ENCODE peak calls at places on chromosomes 1 and 21, in five cellular contexts. J is body of pancreas, Z is HepG2, M is IMR-90, Y is upper lobe of left lung. P is an unnamed sample.

GRCh38 chr1:234001817-234002216 is 97.3 kb downstream of the SLC35F3 start:
- ATAC-seq in J (no peak), M (no peak), Y (no peak), Z (no peak), P (no peak)

GRCh38 chr1:113850127-113850796 is 21.2 kb downstream of the PTPN22 start:
- ATAC-seq in J (no peak), Y (no peak), Z (no peak), M (no peak), P (no peak)

GRCh38 chr21:42525228-42525604 is 11.6 kb downstream of the SLC37A1 start:
- ATAC-seq in Z (no peak), Y (no peak), M (no peak), J (peak; percentile 26), P (peak; percentile 54)

GRCh38 chr1:108889706-108890105 is 12.9 kb downstream of the GPSM2 start:
- ATAC-seq in Y (no peak), M (no peak), Z (peak; percentile 61), J (no peak), P (no peak)

GRCh38 chr1:178376008-178376407 is 120.8 kb downstream of the CLEC20A start:
- ATAC-seq in J (peak; percentile 18), Y (no peak), M (no peak), Z (no peak), P (no peak)

GRCh38 chr1:90358448-90358847 is 358.7 kb downstream of the BARHL2 start:
- ATAC-seq in Z (no peak), Y (no peak), M (no peak), J (no peak), P (no peak)

GRCh38 chr1:53783056-53783455 is 44.1 kb upstream of the GLIS1 start:
- ATAC-seq in Y (no peak), M (no peak), J (no peak), Z (no peak), P (no peak)

GRCh38 chr1:3481836-3482589 is 27.5 kb downstream of the ARHGEF16 start:
- ATAC-seq in Z (no peak), Y (peak; percentile 0), J (no peak), M (no peak), P (no peak)

GRCh38 chr21:39126486-39126806 is 56.8 kb downstream of the PSMG1 start:
- ATAC-seq in Z (peak; percentile 41), M (no peak), Y (no peak), J (no peak), P (no peak)

GRCh38 chr1:235074335-235075120 is 54.1 kb downstream of the TOMM20 start:
- ATAC-seq in Z (peak; percentile 67), J (peak; percentile 10), Y (peak; percentile 3), M (peak; percentile 52), P (peak; percentile 14)

GRCh38 chr1:115041654-115042053 is 12.0 kb downstream of the TSHB start:
- ATAC-seq in M (peak; percentile 27), J (no peak), Y (no peak), Z (peak; percentile 81), P (no peak)

GRCh38 chr1:159953866-159954515 is at the start of gene SLAMF9:
- ATAC-seq in Y (no peak), J (no peak), M (peak; percentile 72), Z (no peak), P (peak; percentile 34)

GRCh38 chr1:53982034-53982761 is 35.8 kb downstream of the LDLRAD1 start:
- ATAC-seq in Z (peak; percentile 90), M (peak; percentile 93), J (peak; percentile 80), Y (peak; percentile 9), P (peak; percentile 69)

GRCh38 chr1:169155675-169156074 is 49.2 kb downstream of the ATP1B1 start:
- ATAC-seq in Z (no peak), Y (no peak), M (no peak), J (no peak), P (no peak)

DNA sequence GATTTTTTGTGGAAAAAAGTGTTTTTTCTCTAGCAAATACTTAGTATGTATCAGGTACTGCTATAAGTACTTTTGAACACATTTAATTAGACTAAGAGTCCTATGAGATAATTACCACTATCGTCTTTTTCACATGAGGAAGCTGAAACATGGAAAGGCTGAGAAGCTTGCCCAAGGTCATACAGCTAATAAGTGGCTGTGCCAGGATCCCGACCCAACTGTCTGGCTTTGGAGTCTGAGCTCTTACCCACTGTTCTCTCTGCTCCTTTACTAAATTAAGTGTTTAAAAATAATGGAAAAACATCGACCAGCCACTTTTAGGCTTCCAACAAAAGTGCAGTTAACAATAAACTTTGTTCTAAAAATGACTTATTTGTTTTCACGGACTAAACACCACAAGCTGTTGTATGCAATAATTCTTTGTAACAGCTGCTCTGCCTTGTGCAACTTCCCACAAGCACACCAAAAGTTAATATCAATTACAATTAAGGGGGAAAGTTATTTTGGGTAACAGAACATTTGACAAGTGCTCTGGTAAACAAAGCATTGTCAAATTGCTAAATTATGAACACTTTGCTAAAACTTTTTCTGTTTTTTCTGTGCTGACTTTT is 75.7 kb downstream of the CRB1 start:
- ATAC-seq in M (no peak), Z (no peak), Y (no peak), J (peak; percentile 87), P (no peak)
- H3K4me1 ChIP-seq in M (no peaks in the 10 kb centered on the region), Z (no peaks in the 10 kb centered on the region), Y (no peaks in the 10 kb centered on the region), J (no peaks in the 10 kb centered on the region), P (no peaks in the 10 kb centered on the region)

GRCh38 chr1:39852876-39853275 is 30.4 kb downstream of the TRIT1 start:
- ATAC-seq in J (no peak), Y (no peak), M (no peak), Z (peak; percentile 37), P (no peak)
- H3K36me3 ChIP-seq in J (peaks cover 2% of the 10 kb centered on the region), Y (no peaks in the 10 kb centered on the region), M (peaks cover 8% of the 10 kb centered on the region), Z (peaks cover 6% of the 10 kb centered on the region), P (peaks cover 3% of the 10 kb centered on the region)

DNA sequence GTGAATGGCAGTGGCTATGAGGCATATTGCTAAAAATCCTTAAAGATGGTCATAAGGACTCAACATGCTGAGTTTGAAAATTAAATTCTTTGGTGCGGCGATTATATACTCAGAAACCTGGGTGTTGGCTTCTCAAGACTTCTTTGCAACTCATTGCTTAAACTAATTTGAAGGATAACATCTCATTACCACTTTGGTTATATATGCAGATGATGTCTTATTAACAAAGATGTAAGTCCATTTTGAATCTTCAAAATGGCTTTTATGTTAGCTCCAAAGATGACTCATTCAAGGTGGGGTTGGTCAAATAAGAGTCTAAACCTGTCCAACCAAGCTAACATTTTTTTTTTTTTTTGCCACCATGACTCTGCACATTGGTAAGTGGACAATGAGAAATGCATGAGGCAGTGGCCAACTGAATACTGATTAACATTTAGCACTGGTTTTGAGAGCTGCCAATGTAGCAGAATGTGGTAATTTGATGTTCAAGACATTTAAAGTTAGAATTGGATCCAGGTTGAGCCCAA is at the start of gene KRTAP27-1:
- ATAC-seq in Y (no peak), M (no peak), Z (no peak), J (no peak), P (no peak)
- TF ChIP-seq POLR2A in Y (no peak), M (no peak), Z (no peak), J (no peak), P (no peak)

GRCh38 chr1:24315391-24315790 is 3.8 kb upstream of the GRHL3 start:
- ATAC-seq in Z (no peak), J (no peak), Y (no peak), M (no peak), P (no peak)

GRCh38 chr1:24308365-24309015 is 10.7 kb upstream of the GRHL3 start:
- ATAC-seq in Y (no peak), Z (no peak), J (no peak), M (peak; percentile 32), P (no peak)

GRCh38 chr1:24311234-24311633 is 7.9 kb upstream of the GRHL3 start:
- ATAC-seq in Y (no peak), M (no peak), J (no peak), Z (no peak), P (no peak)

GRCh38 chr1:24309762-24310485 is 9.2 kb upstream of the GRHL3 start:
- ATAC-seq in Z (no peak), Y (no peak), M (no peak), J (no peak), P (no peak)

DNA sequence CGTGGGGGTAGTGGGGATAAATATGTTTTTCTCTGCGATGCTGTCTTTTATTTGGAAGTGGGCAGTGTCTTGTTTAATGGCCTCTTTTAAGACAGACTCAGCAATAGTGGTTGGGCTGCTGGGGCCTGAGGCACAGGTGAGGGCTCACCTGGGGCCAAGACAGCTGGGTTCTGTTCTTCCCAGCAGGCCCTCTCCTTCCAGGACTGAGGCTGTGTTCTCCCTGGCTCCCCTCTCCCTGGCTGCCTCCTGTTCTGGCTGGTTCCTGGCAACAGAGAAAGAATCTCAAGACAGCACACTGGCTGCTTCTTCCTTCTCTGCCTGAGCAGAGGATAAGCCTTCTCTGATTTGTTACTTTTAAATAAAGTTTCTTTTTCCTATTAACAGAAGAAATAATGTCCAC is 7.4 kb upstream of the GRHL3 start:
- ATAC-seq in Y (no peak), J (no peak), M (no peak), Z (no peak), P (no peak)
- H3K4me1 ChIP-seq in Y (no peaks in the 10 kb centered on the region), J (no peaks in the 10 kb centered on the region), M (no peaks in the 10 kb centered on the region), Z (no peaks in the 10 kb centered on the region), P (no peaks in the 10 kb centered on the region)

DNA sequence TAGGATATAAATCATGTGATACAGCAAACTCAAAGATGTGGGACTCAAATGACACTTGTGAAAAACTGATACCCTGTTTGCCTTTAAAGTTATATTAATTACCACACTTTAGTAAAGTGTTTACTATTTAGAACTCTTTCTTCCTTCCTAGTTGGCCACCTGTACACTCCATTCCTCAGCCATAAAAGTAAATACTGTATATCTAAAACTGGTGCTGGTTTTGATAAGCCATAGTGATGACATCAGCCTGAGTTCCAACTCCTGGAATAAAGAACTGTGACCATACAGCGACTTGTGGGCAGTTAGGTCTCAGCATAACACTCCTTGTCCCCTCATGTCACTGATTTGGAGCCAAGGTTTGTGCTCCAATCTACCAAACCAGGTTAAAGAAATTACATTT is 2.8 kb downstream of the PTGER3 start:
- ATAC-seq in J (peak; percentile 39), Y (no peak), M (no peak), Z (no peak), P (no peak)
- H3K36me3 ChIP-seq in J (no peaks in the 10 kb centered on the region), Y (no peaks in the 10 kb centered on the region), M (no peaks in the 10 kb centered on the region), Z (no peaks in the 10 kb centered on the region), P (no peaks in the 10 kb centered on the region)

GRCh38 chr1:12065872-12066271 is 2.8 kb downstream of the TNFRSF8 start:
- ATAC-seq in Z (no peak), M (no peak), Y (no peak), J (no peak), P (no peak)
- TF ChIP-seq POLR2A in Z (no peak), M (no peak), Y (no peak), J (no peak), P (no peak)

DNA sequence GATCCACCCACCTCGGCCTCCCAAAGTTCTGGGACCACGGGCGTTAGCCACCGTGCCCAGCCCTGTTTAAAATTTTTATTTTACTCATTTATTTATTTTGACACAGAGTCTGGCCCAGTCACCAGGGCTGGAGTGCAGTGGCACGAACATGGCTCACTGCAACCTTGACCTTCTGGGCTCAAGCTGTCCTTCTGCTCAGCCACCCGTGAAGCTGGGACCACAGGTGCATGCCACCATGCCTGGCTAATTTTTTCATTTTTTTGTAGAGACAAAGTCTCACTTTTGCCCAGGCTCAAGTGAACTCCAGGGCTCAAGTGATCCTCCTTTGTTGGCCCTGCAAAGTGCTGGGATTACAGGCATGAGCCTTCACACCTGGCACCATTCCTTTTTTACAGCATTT is 27.5 kb upstream of the DNAJC6 start:
- ATAC-seq in Z (no peak), J (no peak), M (no peak), Y (no peak), P (no peak)
- H3K4me1 ChIP-seq in Z (no peaks in the 10 kb centered on the region), J (no peaks in the 10 kb centered on the region), M (no peaks in the 10 kb centered on the region), Y (no peaks in the 10 kb centered on the region), P (no peaks in the 10 kb centered on the region)

P was measured in gastroesophageal sphincter.